ENCODE peak calls at places on chromosomes 5 and 9, in nine cellular contexts. Y, Z, R, F, B, L, W, V and E are unnamed samples.

GRCh38 chr9:13719410-13719809 is 439.9 kb upstream of the MPDZ start:
- DNase-seq in Y (no peak), Z (no peak), R (no peak), F (no peak), B (no peak), L (peak), W (no peak), V (no peak), E (peak)

GRCh38 chr9:129089246-129089645 is 8.3 kb downstream of the DOLPP1 start:
- DNase-seq in Y (no peak), Z (no peak), R (no peak), F (no peak), B (no peak), L (no peak), W (no peak), V (no peak), E (no peak)

GRCh38 chr5:138448481-138449398 is 9.9 kb downstream of the REEP2 start:
- DNase-seq in Y (no peak), Z (no peak), R (peak), F (no peak), B (no peak), L (peak), W (no peak), V (no peak), E (peak)

GRCh38 chr5:8188874-8189588 is 320.1 kb downstream of the MTRR start:
- DNase-seq in Y (no peak), Z (no peak), R (no peak), F (peak), B (no peak), L (no peak), W (no peak), V (no peak), E (no peak)

GRCh38 chr5:113807384-113808053 is 294.0 kb downstream of the YTHDC2 start:
- DNase-seq in Y (no peak), Z (no peak), R (no peak), F (no peak), B (no peak), L (peak), W (no peak), V (peak), E (no peak)

GRCh38 chr9:125586173-125586512 is 120.9 kb downstream of the MAPKAP1 start:
- DNase-seq in Y (no peak), Z (no peak), R (peak), F (no peak), B (no peak), L (no peak), W (no peak), V (no peak), E (no peak)

GRCh38 chr9:13088734-13089427 is 190.6 kb downstream of the MPDZ start:
- DNase-seq in Y (no peak), Z (no peak), R (peak), F (no peak), B (no peak), L (peak), W (no peak), V (no peak), E (peak)

GRCh38 chr5:128290152-128290858 is 206.7 kb downstream of the SLC12A2 start:
- DNase-seq in Y (no peak), Z (no peak), R (no peak), F (no peak), B (no peak), L (peak), W (no peak), V (no peak), E (peak)

GRCh38 chr5:122723606-122724352 is 51.1 kb upstream of the SNX2 start:
- DNase-seq in Y (no peak), Z (no peak), R (no peak), F (peak), B (no peak), L (peak), W (no peak), V (peak), E (peak)

GRCh38 chr9:68870049-68870448 is 143.9 kb downstream of the PRKACG start:
- DNase-seq in Y (no peak), Z (no peak), R (no peak), F (no peak), B (no peak), L (no peak), W (no peak), V (no peak), E (no peak)

GRCh38 chr5:115986358-115986757 is 24.1 kb downstream of the LVRN start:
- DNase-seq in Y (no peak), Z (no peak), R (no peak), F (no peak), B (no peak), L (no peak), W (no peak), V (peak), E (peak)

GRCh38 chr5:151383011-151383410 is 35.7 kb upstream of the SLC36A2 start:
- DNase-seq in Y (no peak), Z (no peak), R (no peak), F (no peak), B (no peak), L (no peak), W (no peak), V (no peak), E (no peak)

GRCh38 chr9:119284118-119284517 is 85.1 kb downstream of the BRINP1 start:
- DNase-seq in Y (no peak), Z (no peak), R (no peak), F (no peak), B (no peak), L (peak), W (no peak), V (no peak), E (peak)

GRCh38 chr5:92641031-92641962 is 939.7 kb downstream of the NR2F1-AS1 start:
- DNase-seq in Y (no peak), Z (no peak), R (peak), F (peak), B (no peak), L (peak), W (no peak), V (peak), E (peak)

GRCh38 chr5:128613757-128614156 is 75.7 kb upstream of the FBN2 start:
- DNase-seq in Y (no peak), Z (no peak), R (no peak), F (no peak), B (no peak), L (no peak), W (no peak), V (no peak), E (peak)

GRCh38 chr9:91690540-91691249 is 259.3 kb downstream of the ROR2 start:
- DNase-seq in Y (no peak), Z (no peak), R (no peak), F (peak), B (no peak), L (no peak), W (no peak), V (no peak), E (no peak)

GRCh38 chr9:136091582-136092352 is 3.3 kb downstream of the NACC2 start:
- DNase-seq in Y (no peak), Z (no peak), R (no peak), F (no peak), B (no peak), L (no peak), W (no peak), V (no peak), E (peak)